ENCODE peak calls at places on chromosome 17, in nine cellular contexts. One of them, this sample, is unnamed.
A peak's percentile ranks its signal among the peaks of the same experiment; 100 is the strongest.

GRCh38 chr17:64130559-64131001 is 636 bp upstream of the ERN1 start:
- DNase-seq in DND-41: no peak
- DNase-seq in left ventricle myocardium inferior: no peak
- DNase-seq in right atrium auricular region: peak; percentile 75
- DNase-seq in prostate gland: no peak
- DNase-seq in BJ: no peak
- DNase-seq in A673: no peak
- DNase-seq in fibroblast of the aortic adventitia: peak; percentile 54
- DNase-seq in tibial artery: peak; percentile 54
- DNase-seq in this sample: peak; percentile 85

GRCh38 chr17:35254107-35254802 is 11.4 kb downstream of the SLFN5 start:
- DNase-seq in DND-41: no peak
- DNase-seq in left ventricle myocardium inferior: no peak
- DNase-seq in right atrium auricular region: peak; percentile 79
- DNase-seq in prostate gland: peak; percentile 89
- DNase-seq in BJ: peak; percentile 88
- DNase-seq in A673: peak; percentile 60
- DNase-seq in fibroblast of the aortic adventitia: peak; percentile 99
- DNase-seq in tibial artery: peak; percentile 85
- DNase-seq in this sample: peak; percentile 99

GRCh38 chr17:48176456-48176855 is 68.9 kb downstream of the SNX11 start:
- DNase-seq in DND-41: no peak
- DNase-seq in left ventricle myocardium inferior: no peak
- DNase-seq in right atrium auricular region: no peak
- DNase-seq in prostate gland: no peak
- DNase-seq in BJ: no peak
- DNase-seq in A673: no peak
- DNase-seq in fibroblast of the aortic adventitia: no peak
- DNase-seq in tibial artery: no peak
- DNase-seq in this sample: no peak

GRCh38 chr17:28482551-28483199 is 9.2 kb downstream of the SLC13A2 start:
- DNase-seq in DND-41: no peak
- DNase-seq in left ventricle myocardium inferior: no peak
- DNase-seq in right atrium auricular region: no peak
- DNase-seq in prostate gland: no peak
- DNase-seq in BJ: no peak
- DNase-seq in A673: no peak
- DNase-seq in fibroblast of the aortic adventitia: no peak
- DNase-seq in tibial artery: no peak
- DNase-seq in this sample: no peak

GRCh38 chr17:30586818-30587595 is 109.8 kb downstream of the GOSR1 start:
- DNase-seq in DND-41: no peak
- DNase-seq in left ventricle myocardium inferior: no peak
- DNase-seq in right atrium auricular region: no peak
- DNase-seq in prostate gland: no peak
- DNase-seq in BJ: no peak
- DNase-seq in A673: no peak
- DNase-seq in fibroblast of the aortic adventitia: peak; percentile 21
- DNase-seq in tibial artery: no peak
- DNase-seq in this sample: peak; percentile 56

GRCh38 chr17:20983359-20983637 is 59.5 kb downstream of the USP22 start:
- DNase-seq in DND-41: no peak
- DNase-seq in left ventricle myocardium inferior: no peak
- DNase-seq in right atrium auricular region: no peak
- DNase-seq in prostate gland: no peak
- DNase-seq in BJ: no peak
- DNase-seq in A673: no peak
- DNase-seq in fibroblast of the aortic adventitia: no peak
- DNase-seq in tibial artery: no peak
- DNase-seq in this sample: no peak

GRCh38 chr17:80105762-80106161 is 4.4 kb downstream of the GAA start:
- DNase-seq in DND-41: no peak
- DNase-seq in left ventricle myocardium inferior: no peak
- DNase-seq in right atrium auricular region: no peak
- DNase-seq in prostate gland: no peak
- DNase-seq in BJ: no peak
- DNase-seq in A673: peak; percentile 47
- DNase-seq in fibroblast of the aortic adventitia: peak; percentile 12
- DNase-seq in tibial artery: no peak
- DNase-seq in this sample: peak; percentile 17

GRCh38 chr17:45102856-45103255 is 29.5 kb downstream of the PLCD3 start:
- DNase-seq in DND-41: no peak
- DNase-seq in left ventricle myocardium inferior: no peak
- DNase-seq in right atrium auricular region: no peak
- DNase-seq in prostate gland: no peak
- DNase-seq in BJ: no peak
- DNase-seq in A673: no peak
- DNase-seq in fibroblast of the aortic adventitia: no peak
- DNase-seq in tibial artery: no peak
- DNase-seq in this sample: no peak

GRCh38 chr17:35541434-35541833 is 4.0 kb upstream of the SLFN12L start:
- DNase-seq in DND-41: no peak
- DNase-seq in left ventricle myocardium inferior: no peak
- DNase-seq in right atrium auricular region: no peak
- DNase-seq in prostate gland: no peak
- DNase-seq in BJ: no peak
- DNase-seq in A673: no peak
- DNase-seq in fibroblast of the aortic adventitia: peak; percentile 7
- DNase-seq in tibial artery: no peak
- DNase-seq in this sample: no peak

GRCh38 chr17:57927048-57927723 is 28.0 kb downstream of the CUEDC1 start:
- DNase-seq in DND-41: no peak
- DNase-seq in left ventricle myocardium inferior: peak; percentile 47
- DNase-seq in right atrium auricular region: no peak
- DNase-seq in prostate gland: peak; percentile 86
- DNase-seq in BJ: peak; percentile 53
- DNase-seq in A673: peak; percentile 73
- DNase-seq in fibroblast of the aortic adventitia: peak; percentile 84
- DNase-seq in tibial artery: no peak
- DNase-seq in this sample: peak; percentile 65

GRCh38 chr17:81302861-81303326 is 7.8 kb upstream of the SLC38A10 start:
- DNase-seq in DND-41: no peak
- DNase-seq in left ventricle myocardium inferior: no peak
- DNase-seq in right atrium auricular region: no peak
- DNase-seq in prostate gland: no peak
- DNase-seq in BJ: no peak
- DNase-seq in A673: no peak
- DNase-seq in fibroblast of the aortic adventitia: no peak
- DNase-seq in tibial artery: no peak
- DNase-seq in this sample: no peak

DNA sequence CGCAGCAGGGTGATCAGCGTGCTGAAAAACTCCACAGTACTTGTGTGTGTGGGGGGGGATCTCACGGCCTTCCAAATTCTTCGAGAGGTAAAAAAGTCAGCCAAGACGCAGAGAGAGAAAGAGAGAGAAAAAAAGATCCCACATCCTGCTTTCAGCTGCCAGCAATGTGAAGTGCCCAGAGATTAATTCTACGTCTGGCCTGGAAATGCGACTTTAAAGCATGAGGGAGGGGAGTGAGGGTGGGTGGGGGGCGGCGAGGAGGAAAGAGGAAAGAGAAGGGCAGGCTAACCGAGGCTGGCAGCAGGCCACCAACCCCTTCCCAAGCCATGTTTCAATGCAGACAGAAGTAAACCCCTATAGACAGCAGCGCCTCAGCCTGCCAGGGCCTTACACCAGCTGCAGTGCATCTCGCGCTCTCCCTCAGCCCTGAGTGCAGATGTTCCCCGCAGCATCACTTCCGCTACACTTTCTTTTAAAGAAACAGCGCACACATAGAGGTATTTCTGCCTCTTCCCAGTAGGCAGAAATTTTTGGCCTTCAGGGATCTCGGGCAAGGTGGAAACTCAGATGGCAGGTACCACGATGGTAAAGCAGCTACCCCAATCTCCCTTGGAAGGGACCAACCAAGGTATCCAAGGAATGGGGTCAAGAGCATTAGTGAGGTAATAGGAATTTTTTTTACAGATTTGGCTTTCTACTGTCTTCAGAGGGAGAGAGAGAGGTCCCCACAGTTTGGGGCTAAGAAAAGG is 87.8 kb downstream of the SMG6 start:
- DNase-seq in DND-41: peak; percentile 92
- DNase-seq in left ventricle myocardium inferior: peak; percentile 79
- DNase-seq in right atrium auricular region: peak; percentile 76
- DNase-seq in prostate gland: no peak
- DNase-seq in BJ: peak; percentile 90
- DNase-seq in A673: peak; percentile 87
- DNase-seq in fibroblast of the aortic adventitia: peak; percentile 99
- DNase-seq in tibial artery: peak; percentile 71
- DNase-seq in this sample: peak; percentile 94
- TF ChIP-seq CTCF in DND-41: peak; percentile 47
- TF ChIP-seq CTCF in left ventricle myocardium inferior: peak; percentile 7
- TF ChIP-seq CTCF in right atrium auricular region: no peak
- TF ChIP-seq CTCF in prostate gland: no peak
- TF ChIP-seq CTCF in BJ: no peak
- TF ChIP-seq CTCF in A673: no peak
- TF ChIP-seq CTCF in fibroblast of the aortic adventitia: no peak
- TF ChIP-seq CTCF in tibial artery: no peak
- TF ChIP-seq CTCF in this sample: no peak

GRCh38 chr17:7221281-7222092 is 1.7 kb downstream of the ACADVL start:
- DNase-seq in DND-41: no peak
- DNase-seq in left ventricle myocardium inferior: no peak
- DNase-seq in right atrium auricular region: no peak
- DNase-seq in prostate gland: no peak
- DNase-seq in BJ: no peak
- DNase-seq in A673: no peak
- DNase-seq in fibroblast of the aortic adventitia: no peak
- DNase-seq in tibial artery: no peak
- DNase-seq in this sample: no peak
- H3K4me3 ChIP-seq in DND-41: peak overlapping the region; percentile 85
- H3K4me3 ChIP-seq in left ventricle myocardium inferior: peak overlapping the region; percentile 85
- H3K4me3 ChIP-seq in right atrium auricular region: peak overlapping the region; percentile 91
- H3K4me3 ChIP-seq in prostate gland: peak overlapping the region; percentile 86
- H3K4me3 ChIP-seq in BJ: no peak overlapping the region
- H3K4me3 ChIP-seq in A673: peak overlapping the region; percentile 94
- H3K4me3 ChIP-seq in fibroblast of the aortic adventitia: peak overlapping the region; percentile 81
- H3K4me3 ChIP-seq in tibial artery: no peak overlapping the region
- H3K4me3 ChIP-seq in this sample: no peak overlapping the region

GRCh38 chr17:7823581-7824001 is 10.4 kb upstream of the KDM6B start:
- DNase-seq in DND-41: no peak
- DNase-seq in left ventricle myocardium inferior: no peak
- DNase-seq in right atrium auricular region: no peak
- DNase-seq in prostate gland: no peak
- DNase-seq in BJ: no peak
- DNase-seq in A673: no peak
- DNase-seq in fibroblast of the aortic adventitia: no peak
- DNase-seq in tibial artery: no peak
- DNase-seq in this sample: no peak

GRCh38 chr17:7822126-7822525 is 11.9 kb upstream of the KDM6B start:
- DNase-seq in DND-41: no peak
- DNase-seq in left ventricle myocardium inferior: no peak
- DNase-seq in right atrium auricular region: no peak
- DNase-seq in prostate gland: no peak
- DNase-seq in BJ: no peak
- DNase-seq in A673: no peak
- DNase-seq in fibroblast of the aortic adventitia: no peak
- DNase-seq in tibial artery: no peak
- DNase-seq in this sample: no peak

GRCh38 chr17:7824021-7824924 is 9.7 kb upstream of the KDM6B start:
- DNase-seq in DND-41: no peak
- DNase-seq in left ventricle myocardium inferior: no peak
- DNase-seq in right atrium auricular region: no peak
- DNase-seq in prostate gland: no peak
- DNase-seq in BJ: no peak
- DNase-seq in A673: no peak
- DNase-seq in fibroblast of the aortic adventitia: no peak
- DNase-seq in tibial artery: no peak
- DNase-seq in this sample: no peak

GRCh38 chr17:7820231-7820630 is 13.8 kb upstream of the KDM6B start:
- DNase-seq in DND-41: no peak
- DNase-seq in left ventricle myocardium inferior: no peak
- DNase-seq in right atrium auricular region: no peak
- DNase-seq in prostate gland: no peak
- DNase-seq in BJ: no peak
- DNase-seq in A673: no peak
- DNase-seq in fibroblast of the aortic adventitia: no peak
- DNase-seq in tibial artery: no peak
- DNase-seq in this sample: no peak

GRCh38 chr17:7825206-7825980 is 8.6 kb upstream of the KDM6B start:
- DNase-seq in DND-41: no peak
- DNase-seq in left ventricle myocardium inferior: no peak
- DNase-seq in right atrium auricular region: no peak
- DNase-seq in prostate gland: no peak
- DNase-seq in BJ: no peak
- DNase-seq in A673: peak; percentile 57
- DNase-seq in fibroblast of the aortic adventitia: peak; percentile 79
- DNase-seq in tibial artery: no peak
- DNase-seq in this sample: no peak
- TF ChIP-seq CTCF in DND-41: peak; percentile 3
- TF ChIP-seq CTCF in left ventricle myocardium inferior: peak; percentile 18
- TF ChIP-seq CTCF in right atrium auricular region: no peak
- TF ChIP-seq CTCF in prostate gland: no peak
- TF ChIP-seq CTCF in BJ: no peak
- TF ChIP-seq CTCF in A673: peak; percentile 42
- TF ChIP-seq CTCF in fibroblast of the aortic adventitia: peak; percentile 2
- TF ChIP-seq CTCF in tibial artery: no peak
- TF ChIP-seq CTCF in this sample: peak; percentile 7

GRCh38 chr17:49496183-49496865 is 1.2 kb downstream of the NGFR start:
- DNase-seq in DND-41: no peak
- DNase-seq in left ventricle myocardium inferior: peak; percentile 79
- DNase-seq in right atrium auricular region: no peak
- DNase-seq in prostate gland: peak; percentile 76
- DNase-seq in BJ: no peak
- DNase-seq in A673: peak; percentile 86
- DNase-seq in fibroblast of the aortic adventitia: peak; percentile 37
- DNase-seq in tibial artery: peak; percentile 75
- DNase-seq in this sample: peak; percentile 49
- H3K4me3 ChIP-seq in DND-41: no peak overlapping the region
- H3K4me3 ChIP-seq in left ventricle myocardium inferior: peak overlapping the region; percentile 69
- H3K4me3 ChIP-seq in right atrium auricular region: peak overlapping the region; percentile 43
- H3K4me3 ChIP-seq in prostate gland: peak overlapping the region; percentile 50
- H3K4me3 ChIP-seq in BJ: no peak overlapping the region
- H3K4me3 ChIP-seq in A673: peak overlapping the region; percentile 84
- H3K4me3 ChIP-seq in fibroblast of the aortic adventitia: peak overlapping the region; percentile 44
- H3K4me3 ChIP-seq in tibial artery: peak overlapping the region; percentile 63
- H3K4me3 ChIP-seq in this sample: no peak overlapping the region